ENCODE peak calls at places on chromosome 14, in seven cellular contexts. W is fibroblast of pulmonary artery, R is AG09309, K is kidney epithelial cell, O is tibial artery, M is astrocyte of the spinal cord, A is NB4. Y is an unnamed sample.

GRCh38 chr14:103597623-103598372 is 31.2 kb upstream of the KLC1 start:
- DNase-seq in W (peak), R (peak), K (peak), O (no peak), M (peak), A (peak), Y (no peak)

GRCh38 chr14:99229654-99230215 is 42.3 kb downstream of the BCL11B start:
- DNase-seq in W (no peak), R (no peak), K (no peak), O (peak), M (no peak), A (no peak), Y (no peak)

GRCh38 chr14:93105362-93105761 is 10.4 kb downstream of the ITPK1 start:
- DNase-seq in W (peak), R (peak), K (peak), O (no peak), M (peak), A (peak), Y (no peak)

GRCh38 chr14:103870144-103870876 is 22.9 kb upstream of the PPP1R13B start:
- DNase-seq in W (no peak), R (no peak), K (no peak), O (no peak), M (no peak), A (no peak), Y (no peak)

GRCh38 chr14:93263416-93263815 is 56.4 kb downstream of the UBR7 start:
- DNase-seq in W (peak), R (no peak), K (no peak), O (no peak), M (no peak), A (no peak), Y (no peak)

GRCh38 chr14:105192866-105193731 is 12.0 kb upstream of the NUDT14 start:
- DNase-seq in W (peak), R (no peak), K (no peak), O (no peak), M (no peak), A (peak), Y (no peak)

GRCh38 chr14:73752297-73752992 is 38.3 kb upstream of the PNMA1 start:
- DNase-seq in W (peak), R (peak), K (no peak), O (peak), M (peak), A (peak), Y (peak)

GRCh38 chr14:24224618-24225071 is 7.5 kb downstream of the NEDD8 start:
- DNase-seq in W (peak), R (no peak), K (no peak), O (peak), M (peak), A (no peak), Y (no peak)

GRCh38 chr14:65392296-65392695 is 20.2 kb upstream of the FUT8 start:
- DNase-seq in W (no peak), R (no peak), K (no peak), O (no peak), M (no peak), A (no peak), Y (no peak)

GRCh38 chr14:81301813-81302212 is 81.1 kb upstream of the GTF2A1 start:
- DNase-seq in W (no peak), R (no peak), K (no peak), O (no peak), M (no peak), A (no peak), Y (no peak)

GRCh38 chr14:74684444-74684843 is 28.4 kb downstream of the AREL1 start:
- DNase-seq in W (no peak), R (no peak), K (no peak), O (no peak), M (no peak), A (peak), Y (peak)

GRCh38 chr14:23101986-23102625 is 2.7 kb downstream of the CIROP start:
- DNase-seq in W (no peak), R (no peak), K (no peak), O (peak), M (no peak), A (no peak), Y (no peak)

GRCh38 chr14:67335781-67336180 is 23.8 kb downstream of the ATP6V1D start:
- DNase-seq in W (peak), R (no peak), K (no peak), O (no peak), M (peak), A (peak), Y (no peak)
- TF ChIP-seq CTCF in W (peak), R (peak), K (peak), O (no peak), M (peak), A (peak), Y (peak)

DNA sequence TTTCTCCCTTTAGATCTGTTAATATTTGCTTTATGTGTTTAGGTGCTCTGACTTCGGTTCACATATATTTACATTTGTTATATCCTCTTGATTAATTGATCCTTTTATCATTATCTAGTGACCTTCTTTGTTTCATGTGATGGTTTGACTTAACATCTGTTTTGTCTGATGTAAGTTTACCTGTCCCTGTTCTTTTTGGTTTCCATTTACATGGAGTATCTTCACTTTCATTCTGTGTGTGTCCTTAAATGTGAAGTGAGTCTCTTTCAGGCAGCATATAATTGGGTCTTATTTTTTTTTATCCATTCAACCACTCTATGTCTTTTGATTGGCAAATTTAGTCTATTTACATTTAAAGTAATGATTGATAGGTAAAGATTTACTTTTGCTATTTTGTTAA is 24.2 kb downstream of the TRMT5 start:
- DNase-seq in W (no peak), R (no peak), K (no peak), O (no peak), M (no peak), A (no peak), Y (no peak)
- TF ChIP-seq CTCF in W (no peak), R (no peak), K (no peak), O (no peak), M (no peak), A (no peak), Y (no peak)

DNA sequence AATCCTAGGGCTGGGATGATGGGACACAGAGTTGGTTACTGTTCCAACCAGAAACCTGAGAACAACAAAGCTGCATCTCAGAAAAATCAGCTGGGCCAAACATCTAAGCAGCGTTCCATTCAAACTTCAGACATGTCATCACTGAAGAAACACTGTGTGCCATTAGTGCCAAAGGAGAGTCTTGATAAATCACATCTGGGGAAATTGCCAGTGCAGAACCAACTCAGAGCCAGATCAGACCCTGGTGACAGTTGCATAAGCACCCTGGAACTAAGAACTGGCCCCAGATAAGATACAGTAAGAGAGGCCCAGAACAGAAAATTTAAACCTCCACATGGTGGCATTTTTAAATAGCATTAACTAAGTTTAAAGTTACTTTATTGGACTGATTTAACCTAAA is 482.8 kb downstream of the PRKD1 start:
- DNase-seq in W (peak), R (no peak), K (no peak), O (no peak), M (no peak), A (no peak), Y (no peak)
- TF ChIP-seq CTCF in W (no peak), R (no peak), K (no peak), O (no peak), M (no peak), A (no peak), Y (no peak)

GRCh38 chr14:56875104-56875675 is 64.9 kb upstream of the OTX2 start:
- DNase-seq in W (no peak), R (no peak), K (no peak), O (no peak), M (no peak), A (no peak), Y (no peak)
- TF ChIP-seq CTCF in W (no peak), R (no peak), K (no peak), O (no peak), M (no peak), A (no peak), Y (no peak)

Y was measured in GM20000.